ENCODE peak calls at places on chromosomes 4 and X, in ten cellular contexts. U, Z, M, G, B, I, H, Q, S and C are unnamed samples.

GRCh38 chr4:55791666-55792065 is 27.9 kb upstream of the EXOC1L start:
- DNase-seq in M (no peak), H (no peak), S (no peak), Z (no peak), Q (no peak), B (no peak), G (no peak), I (no peak), U (no peak), C (no peak)

GRCh38 chrX:24026403-24026801 is 584 bp downstream of the KLHL15 start:
- DNase-seq in B (no peak), U (no peak), S (no peak), Q (no peak), H (no peak), G (no peak), M (no peak), I (no peak), Z (no peak), C (no peak)

GRCh38 chr4:128385683-128386304 is 98.2 kb upstream of the PGRMC2 start:
- DNase-seq in Q (no peak), H (no peak), B (peak; percentile 80), S (no peak), G (no peak), U (no peak), I (no peak), M (no peak), Z (no peak), C (no peak)

GRCh38 chr4:74504212-74504611 is 59.3 kb downstream of the AREG start:
- DNase-seq in S (no peak), H (no peak), M (no peak), I (no peak), G (no peak), U (no peak), Q (no peak), Z (no peak), B (peak; percentile 49), C (no peak)

GRCh38 chr4:138967313-138967712 is 48.3 kb upstream of the NOCT start:
- DNase-seq in I (no peak), H (no peak), Z (no peak), M (no peak), U (no peak), G (no peak), S (no peak), Q (no peak), B (no peak), C (no peak)

GRCh38 chr4:82569076-82569475 is 7.3 kb upstream of the TMEM150C start:
- DNase-seq in S (no peak), H (no peak), Z (no peak), U (no peak), I (no peak), G (no peak), M (no peak), B (no peak), Q (no peak), C (no peak)

GRCh38 chr4:55545681-55546632 is 752 bp downstream of the CLOCK start:
- DNase-seq in B (peak; percentile 62), U (peak; percentile 89), Z (peak; percentile 78), M (peak; percentile 50), Q (peak; percentile 94), H (peak; percentile 66), G (peak; percentile 19), S (peak; percentile 75), I (peak; percentile 86), C (peak; percentile 84)

GRCh38 chr4:156606444-156607197 is 365.0 kb downstream of the PDGFC start:
- DNase-seq in M (no peak), I (no peak), S (no peak), Z (no peak), H (no peak), B (peak; percentile 74), U (no peak), Q (no peak), G (no peak), C (no peak)

GRCh38 chr4:42331914-42332368 is 65.3 kb upstream of the SHISA3 start:
- DNase-seq in S (no peak), I (no peak), Z (no peak), G (no peak), B (peak; percentile 56), M (no peak), Q (no peak), U (no peak), H (no peak), C (peak; percentile 5)

GRCh38 chrX:3522016-3522690 is 175.7 kb upstream of the MXRA5 start:
- DNase-seq in S (no peak), Z (no peak), U (no peak), B (peak; percentile 82), G (no peak), I (no peak), M (no peak), Q (no peak), H (no peak), C (no peak)

GRCh38 chr4:74206088-74206826 is 48.3 kb downstream of the MTHFD2L start:
- DNase-seq in I (no peak), M (no peak), Z (no peak), U (no peak), S (peak; percentile 12), H (no peak), B (peak; percentile 55), G (no peak), Q (no peak), C (peak; percentile 18)

GRCh38 chrX:30653415-30654131 is at the start of gene GK:
- DNase-seq in S (peak; percentile 23), I (no peak), U (peak; percentile 59), H (peak; percentile 17), M (no peak), B (peak; percentile 12), Q (peak; percentile 91), G (no peak), Z (no peak), C (peak; percentile 59)

GRCh38 chr4:78379991-78380739 is 171.4 kb upstream of the ANXA3 start:
- DNase-seq in G (no peak), B (peak; percentile 1), I (no peak), S (no peak), H (no peak), Q (no peak), U (no peak), M (no peak), Z (peak; percentile 14), C (no peak)

GRCh38 chr4:45078201-45078600 is 351.8 kb upstream of the GNPDA2 start:
- DNase-seq in B (no peak), H (no peak), M (no peak), Q (no peak), Z (no peak), U (no peak), S (no peak), I (no peak), G (no peak), C (no peak)

GRCh38 chr4:183610033-183610432 is 49.0 kb downstream of the RWDD4 start:
- DNase-seq in Z (no peak), I (no peak), M (no peak), G (no peak), B (peak; percentile 35), U (no peak), H (no peak), S (peak; percentile 52), Q (no peak), C (no peak)

DNA sequence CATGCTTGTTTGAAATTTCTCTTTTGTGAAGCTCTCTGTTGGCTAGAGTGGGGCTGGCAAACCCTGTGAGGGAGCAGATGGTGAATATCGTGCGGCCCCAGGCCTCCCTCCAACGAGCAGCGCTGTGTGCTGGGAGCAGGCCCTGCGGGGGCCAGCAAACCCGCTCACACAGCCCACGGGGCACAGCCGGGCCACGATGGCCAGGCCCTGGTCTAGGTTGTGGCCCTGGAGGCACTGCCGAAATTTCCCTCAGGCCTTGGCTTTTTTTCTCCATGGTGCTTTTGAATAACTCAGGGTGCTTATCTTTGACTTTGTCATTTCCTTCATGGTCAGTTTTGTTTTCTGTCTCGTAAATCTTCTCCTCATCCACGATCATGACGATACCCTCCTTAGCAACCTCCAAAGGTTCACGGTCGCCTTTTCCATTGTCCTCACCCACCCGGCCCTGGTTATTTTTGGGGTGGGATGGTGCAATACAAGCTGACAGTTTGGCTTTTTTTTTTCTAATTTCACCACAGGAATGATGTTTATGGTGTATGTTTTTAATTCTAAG is 20.7 kb downstream of the PCGF3 start:
- DNase-seq in U (no peak), H (no peak), S (no peak), Z (no peak), G (no peak), M (no peak), B (peak; percentile 44), I (no peak), Q (no peak), C (peak; percentile 61)
- TF ChIP-seq POLR2A in U (no peak), H (no peak), S (no peak), Z (no peak), G (no peak), M (no peak), B (no peak), I (no peak), Q (no peak), C (no peak)

GRCh38 chr4:142844782-142845181 is 1.3 kb downstream of the INPP4B start:
- DNase-seq in U (no peak), Z (no peak), M (no peak), B (no peak), S (no peak), G (no peak), H (no peak), I (no peak), Q (no peak), C (no peak)

GRCh38 chr4:142846729-142847606 is 867 bp upstream of the INPP4B start:
- DNase-seq in Z (peak; percentile 69), U (peak; percentile 75), G (no peak), Q (peak; percentile 71), I (peak; percentile 19), B (no peak), H (peak; percentile 41), S (no peak), M (peak; percentile 32), C (peak; percentile 19)

GRCh38 chr4:142846105-142846728 is at the start of gene INPP4B:
- DNase-seq in U (peak; percentile 70), S (no peak), M (no peak), Z (peak; percentile 30), I (peak; percentile 53), G (no peak), H (peak; percentile 55), B (peak; percentile 65), Q (peak; percentile 76), C (peak; percentile 28)

GRCh38 chr4:142845293-142846070 is 619 bp downstream of the INPP4B start:
- DNase-seq in G (no peak), Z (peak; percentile 14), Q (peak; percentile 73), S (no peak), I (peak; percentile 21), M (no peak), H (peak; percentile 25), B (no peak), U (peak; percentile 57), C (no peak)

GRCh38 chr4:142850478-142850877 is 4.4 kb upstream of the INPP4B start:
- DNase-seq in I (no peak), M (no peak), Z (no peak), U (no peak), Q (no peak), B (no peak), H (no peak), G (no peak), S (no peak), C (no peak)
- TF ChIP-seq CTCF in I (no peak), M (no peak), Z (no peak), U (no peak), Q (no peak), B (peak; percentile 11), H (no peak), G (peak; percentile 35), S (no peak), C (no peak)

GRCh38 chrX:103686199-103687072 is at the start of gene MORF4L2:
- DNase-seq in I (peak; percentile 84), S (peak; percentile 84), G (peak; percentile 60), H (peak; percentile 96), U (peak; percentile 85), Q (peak; percentile 93), M (peak; percentile 98), Z (peak; percentile 89), B (peak; percentile 99), C (peak; percentile 94)
- TF ChIP-seq POLR2A in I (peak; percentile 89), S (peak; percentile 94), G (peak; percentile 83), H (peak; percentile 86), U (peak; percentile 83), Q (no peak), M (peak; percentile 89), Z (peak; percentile 97), B (peak; percentile 98), C (peak; percentile 83)

GRCh38 chr4:182478475-182478874 is 235.3 kb downstream of the TENM3 start:
- DNase-seq in G (no peak), I (no peak), U (no peak), Z (no peak), H (no peak), Q (no peak), M (no peak), S (peak; percentile 7), B (peak; percentile 59), C (no peak)
- TF ChIP-seq CTCF in G (peak; percentile 57), I (peak; percentile 21), U (peak; percentile 37), Z (peak; percentile 88), H (no peak), Q (no peak), M (peak; percentile 33), S (peak; percentile 24), B (peak; percentile 58), C (peak; percentile 47)